ENCODE peak calls at places on chromosomes 1 and 21, in eight cellular contexts. M, V, L, K, B, A, G and F are unnamed samples.

GRCh38 chr1:31413405-31414005 is 492 bp downstream of the SERINC2 start:
- DNase-seq in L (peak; percentile 90), A (peak; percentile 49), G (peak; percentile 48), V (peak; percentile 95), B (peak; percentile 43), M (peak; percentile 45), K (no peak), F (peak; percentile 80)

GRCh38 chr1:182281541-182281940 is 110.0 kb downstream of the GLUL start:
- DNase-seq in K (peak; percentile 64), V (no peak), B (peak; percentile 6), M (no peak), L (no peak), G (no peak), A (no peak), F (no peak)

GRCh38 chr21:34639882-34640788 is 25.2 kb upstream of the RCAN1 start:
- DNase-seq in A (peak; percentile 11), K (no peak), L (no peak), M (no peak), G (no peak), B (no peak), V (no peak), F (no peak)

GRCh38 chr1:154347961-154348360 is 22.6 kb downstream of the ATP8B2 start:
- DNase-seq in A (peak; percentile 52), V (no peak), G (no peak), B (no peak), L (no peak), M (no peak), K (no peak), F (no peak)

GRCh38 chr1:205109269-205109668 is 12.5 kb downstream of the RBBP5 start:
- DNase-seq in K (no peak), V (no peak), M (no peak), A (no peak), G (no peak), B (no peak), L (no peak), F (no peak)

GRCh38 chr21:41827951-41828883 is 50.9 kb downstream of the PRDM15 start:
- DNase-seq in G (no peak), V (no peak), B (no peak), L (peak; percentile 49), K (no peak), M (no peak), A (no peak), F (no peak)

GRCh38 chr21:46122241-46122671 is 24.3 kb downstream of the COL6A2 start:
- DNase-seq in A (peak; percentile 95), L (peak; percentile 50), K (no peak), B (no peak), V (no peak), G (peak; percentile 23), M (no peak), F (no peak)

GRCh38 chr21:25338415-25338814 is 268.9 kb downstream of the MRPL39 start:
- DNase-seq in A (no peak), G (no peak), M (no peak), B (peak; percentile 30), L (no peak), K (no peak), V (no peak), F (no peak)

GRCh38 chr1:80462006-80462405 is 1338.7 kb upstream of the ADGRL2 start:
- DNase-seq in M (no peak), G (no peak), V (no peak), A (no peak), K (no peak), B (no peak), L (no peak), F (no peak)

GRCh38 chr1:247303211-247303610 is 28.5 kb downstream of the ZNF496 start:
- DNase-seq in L (no peak), G (no peak), A (no peak), K (no peak), B (no peak), V (no peak), M (no peak), F (no peak)

GRCh38 chr1:204181116-204181515 is 15.0 kb upstream of the REN start:
- DNase-seq in B (no peak), L (no peak), G (no peak), K (no peak), M (no peak), V (no peak), A (no peak), F (no peak)

GRCh38 chr21:38839370-38839681 is 33.6 kb downstream of the ETS2 start:
- DNase-seq in V (no peak), G (peak; percentile 36), L (no peak), A (peak; percentile 91), M (no peak), K (no peak), B (no peak), F (no peak)

GRCh38 chr21:44456915-44457736 is 1.8 kb downstream of the LRRC3 start:
- DNase-seq in K (no peak), A (no peak), L (no peak), B (no peak), V (peak; percentile 42), G (no peak), M (no peak), F (no peak)

GRCh38 chr1:22827666-22828065 is 117.0 kb downstream of the EPHB2 start:
- DNase-seq in K (no peak), B (no peak), A (no peak), L (no peak), M (no peak), V (no peak), G (no peak), F (no peak)

GRCh38 chr1:226487921-226488320 is 60.6 kb upstream of the STUM start:
- DNase-seq in B (no peak), L (no peak), A (peak; percentile 22), V (no peak), G (no peak), M (no peak), K (no peak), F (no peak)

GRCh38 chr1:113223040-113223439 is 150.0 kb downstream of the LRIG2 start:
- DNase-seq in G (no peak), A (no peak), V (no peak), B (no peak), M (no peak), K (no peak), L (no peak), F (no peak)

GRCh38 chr1:167964646-167965045 is 27.8 kb upstream of the MPC2 start:
- DNase-seq in M (no peak), L (no peak), G (no peak), K (no peak), B (no peak), V (no peak), A (peak; percentile 41), F (no peak)

GRCh38 chr1:111476761-111477309 is 3.1 kb downstream of the C1orf162 start:
- DNase-seq in A (no peak), L (no peak), M (no peak), G (no peak), B (no peak), K (no peak), V (no peak), F (no peak)

GRCh38 chr1:18072066-18072465 is 35.5 kb upstream of the IGSF21 start:
- DNase-seq in K (peak; percentile 72), M (no peak), V (no peak), L (no peak), G (no peak), A (no peak), B (no peak), F (no peak)

GRCh38 chr21:45525910-45526306 is 16.3 kb downstream of the SLC19A1 start:
- DNase-seq in B (no peak), L (peak; percentile 57), K (no peak), V (peak; percentile 26), G (no peak), M (no peak), A (no peak), F (no peak)

GRCh38 chr1:171590022-171590421 is 32.0 kb upstream of the MYOCOS start:
- DNase-seq in M (no peak), L (no peak), G (no peak), A (peak; percentile 52), K (no peak), V (no peak), B (no peak), F (no peak)

GRCh38 chr1:33092438-33092837 is 11.5 kb downstream of the AZIN2 start:
- DNase-seq in V (no peak), B (no peak), G (no peak), M (no peak), A (no peak), L (no peak), K (no peak), F (no peak)

GRCh38 chr1:116119876-116120275 is 8.7 kb downstream of the MAB21L3 start:
- DNase-seq in A (no peak), K (no peak), M (no peak), G (no peak), L (no peak), V (no peak), B (no peak), F (no peak)